ENCODE peak calls at places on chromosomes 2 and 18, in nine cellular contexts. U is fibroblast of lung; F is suprapubic skin; X is CD8-positive, alpha-beta T cell; B is tibial nerve; G is K562; L is neural progenitor cell; K is psoas muscle; C is breast epithelium. V is an unnamed sample. For H3K9me3, the result is how much of the 10 kb centered on the place peaks cover.

GRCh38 chr2:1715184-1716012 is 28.9 kb downstream of the PXDN start:
- DNase-seq in K (no peak), L (no peak), U (no peak), B (no peak), G (no peak), X (no peak), F (no peak), C (no peak), V (no peak)

GRCh38 chr2:130933501-130933900 is 96.8 kb downstream of the ARHGEF4 start:
- DNase-seq in C (no peak), K (no peak), U (no peak), X (no peak), L (no peak), F (no peak), G (no peak), B (no peak), V (no peak)

GRCh38 chr2:14790041-14790640 is 157.6 kb downstream of the LRATD1 start:
- DNase-seq in K (no peak), X (no peak), L (no peak), G (no peak), B (no peak), U (no peak), C (no peak), F (no peak), V (no peak)

GRCh38 chr18:26206488-26206887 is 19.8 kb upstream of the TAF4B start:
- DNase-seq in U (no peak), C (no peak), F (no peak), B (no peak), K (no peak), G (no peak), L (no peak), X (no peak), V (no peak)

GRCh38 chr2:12556762-12557161 is 160.0 kb upstream of the TRIB2 start:
- DNase-seq in L (no peak), B (no peak), K (no peak), F (no peak), C (no peak), U (peak), X (no peak), G (peak), V (no peak)

GRCh38 chr2:238657132-238658053 is 190.5 kb upstream of the TWIST2 start:
- DNase-seq in G (no peak), C (no peak), L (no peak), U (no peak), K (no peak), B (no peak), F (no peak), X (no peak), V (peak)

GRCh38 chr2:198098918-198099317 is 294.5 kb downstream of the PLCL1 start:
- DNase-seq in X (no peak), K (no peak), L (peak), F (no peak), B (no peak), U (no peak), C (no peak), G (peak), V (no peak)

GRCh38 chr2:43877782-43878464 is 39.2 kb downstream of the ABCG8 start:
- DNase-seq in K (peak), X (peak), B (no peak), L (peak), G (peak), F (no peak), C (no peak), U (peak), V (no peak)

GRCh38 chr2:240254337-240255164 is 114.1 kb upstream of the OTOS start:
- DNase-seq in U (no peak), X (no peak), F (no peak), K (peak), L (no peak), B (no peak), G (no peak), C (no peak), V (peak)

GRCh38 chr18:35635171-35635570 is 53.6 kb downstream of the GALNT1 start:
- DNase-seq in G (no peak), L (no peak), K (peak), X (no peak), F (no peak), U (peak), C (no peak), B (no peak), V (no peak)

GRCh38 chr2:176356251-176356650 is 87.0 kb downstream of the MTX2 start:
- DNase-seq in C (no peak), L (no peak), G (no peak), X (no peak), B (no peak), F (no peak), K (no peak), U (no peak), V (no peak)

GRCh38 chr2:182597570-182597969 is 118.5 kb upstream of the DNAJC10 start:
- DNase-seq in K (no peak), U (peak), F (no peak), B (no peak), G (no peak), X (no peak), C (no peak), L (no peak), V (no peak)

GRCh38 chr2:185738679-185739472 is at the start of gene FSIP2:
- DNase-seq in K (peak), B (peak), G (peak), U (peak), C (no peak), L (peak), F (no peak), X (no peak), V (peak)
- TF ChIP-seq CTCF in K (peak), B (peak), G (peak), U (peak), C (peak), L (peak), F (peak), X (no peak), V (peak)

DNA sequence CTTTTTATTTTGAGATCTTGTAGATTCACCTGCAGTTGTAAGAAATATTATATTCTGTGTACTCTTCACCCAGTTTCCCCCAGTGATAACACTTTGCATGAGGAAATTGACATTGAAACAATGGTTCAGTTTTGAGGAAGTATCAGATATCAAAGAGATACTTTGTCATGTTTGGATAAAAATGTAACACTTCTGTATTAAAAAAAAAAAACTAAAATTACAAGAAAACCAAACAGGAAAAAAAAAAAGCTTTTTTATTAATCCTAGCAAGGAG is 204.0 kb downstream of the ARL4C start:
- DNase-seq in L (no peak), G (no peak), C (no peak), K (no peak), X (no peak), B (no peak), F (no peak), U (no peak), V (no peak)
- H3K9me3 ChIP-seq in L (under half), G (under half), C (under half), K (under half), X (under half), B (under half), F (under half), U (under half), V (under half)

GRCh38 chr2:70686577-70687460 is 81.2 kb downstream of the ADD2 start:
- DNase-seq in G (peak), K (no peak), C (no peak), X (no peak), L (peak), F (peak), U (peak), B (no peak), V (no peak)
- TF ChIP-seq CTCF in G (peak), K (no peak), C (no peak), X (no peak), L (peak), F (no peak), U (no peak), B (no peak), V (peak)

GRCh38 chr2:80869858-80870438 is 565.4 kb upstream of the LRRTM1 start:
- DNase-seq in K (no peak), B (no peak), F (no peak), G (no peak), C (no peak), L (no peak), U (no peak), X (no peak), V (no peak)
- H3K9me3 ChIP-seq in K (under half), B (under half), F (under half), G (under half), C (under half), L (under half), U (under half), X (under half), V (under half)

DNA sequence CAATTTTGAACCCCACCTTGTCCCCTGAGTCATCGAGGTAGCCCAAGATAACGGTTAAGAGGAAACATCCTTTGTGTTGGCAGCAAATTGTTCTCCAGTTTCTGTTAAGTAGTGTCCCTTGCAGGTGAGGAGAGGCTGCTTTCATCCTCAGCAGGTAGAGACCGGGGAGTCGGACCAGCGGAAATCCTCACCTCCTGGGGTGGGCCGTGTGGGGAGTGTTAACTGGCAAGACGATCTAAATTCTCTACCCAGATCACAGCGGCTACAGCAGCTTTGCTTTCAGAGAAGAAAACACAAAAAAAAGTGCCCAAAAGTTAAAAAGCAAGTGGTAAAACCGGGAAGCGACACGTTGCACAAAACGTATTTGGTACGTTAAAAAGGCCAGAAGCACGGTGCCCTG is 63.2 kb downstream of the ADI1 start:
- DNase-seq in L (no peak), K (peak), G (no peak), B (no peak), X (no peak), U (no peak), C (no peak), F (peak), V (peak)
- TF ChIP-seq CTCF in L (no peak), K (no peak), G (no peak), B (no peak), X (no peak), U (no peak), C (no peak), F (no peak), V (no peak)

V was measured in right atrium auricular region.